ENCODE peak calls at places on chromosomes 7 and 10, in seven cellular contexts. G is IMR-90, U is neuronal stem cell, C is H9, F is H1, I is trophoblast cell, N is mesenchymal stem cell. J is an unnamed sample.

GRCh38 chr7:91876391-91877133 is 3.9 kb downstream of the MTERF1 start:
- DNase-seq in U (no peak), G (peak; percentile 35), C (no peak), F (no peak), I (peak; percentile 34), N (no peak), J (peak; percentile 4)

GRCh38 chr10:117074621-117075020 is 63.4 kb downstream of the VAX1 start:
- DNase-seq in F (no peak), U (no peak), G (no peak), C (peak; percentile 33), N (no peak), I (peak; percentile 14), J (peak; percentile 69)

GRCh38 chr10:34826221-34826620 is 11.1 kb upstream of the PARD3 start:
- DNase-seq in U (no peak), I (no peak), C (peak; percentile 43), F (no peak), G (no peak), N (no peak), J (no peak)

GRCh38 chr10:24313233-24313632 is 104.3 kb downstream of the KIAA1217 start:
- DNase-seq in G (no peak), U (no peak), N (no peak), I (no peak), C (no peak), F (no peak), J (no peak)

GRCh38 chr10:52740913-52741675 is 31.5 kb downstream of the MBL2 start:
- DNase-seq in C (peak; percentile 86), F (peak; percentile 31), I (peak; percentile 74), U (peak; percentile 55), N (peak; percentile 65), G (peak; percentile 17), J (peak; percentile 82)

GRCh38 chr7:156999611-157000046 is 10.8 kb downstream of the MNX1 start:
- DNase-seq in F (no peak), I (no peak), C (no peak), G (no peak), U (no peak), N (no peak), J (no peak)

GRCh38 chr10:24574578-24575155 is 149.0 kb downstream of the ARHGAP21 start:
- DNase-seq in N (no peak), U (no peak), C (no peak), I (no peak), G (no peak), F (no peak), J (no peak)

GRCh38 chr10:120221873-120222485 is 235.0 kb upstream of the PLPP4 start:
- DNase-seq in G (no peak), F (peak; percentile 39), N (peak; percentile 23), I (peak; percentile 87), C (peak; percentile 77), U (no peak), J (peak; percentile 86)

GRCh38 chr7:139613971-139614411 is 90.5 kb downstream of the CLEC2L start:
- DNase-seq in F (peak; percentile 9), I (no peak), N (no peak), U (no peak), G (no peak), C (peak; percentile 56), J (no peak)

GRCh38 chr10:6795571-6795970 is 215.5 kb upstream of the PRKCQ start:
- DNase-seq in I (no peak), C (no peak), G (no peak), F (no peak), N (no peak), U (no peak), J (no peak)

GRCh38 chr7:128030999-128031681 is at the start of gene LRRC4:
- DNase-seq in F (no peak), I (no peak), G (peak; percentile 43), U (peak; percentile 63), C (peak; percentile 63), N (peak; percentile 56), J (peak; percentile 69)

GRCh38 chr7:128031901-128032604 is 816 bp upstream of the LRRC4 start:
- DNase-seq in U (peak; percentile 80), I (no peak), C (peak; percentile 51), F (no peak), N (peak; percentile 94), G (peak; percentile 96), J (peak; percentile 86)

GRCh38 chr7:128034830-128035229 is 3.6 kb upstream of the LRRC4 start:
- DNase-seq in N (no peak), F (no peak), C (no peak), I (no peak), G (no peak), U (no peak), J (no peak)

GRCh38 chr7:128033246-128033645 is 2.0 kb upstream of the LRRC4 start:
- DNase-seq in U (no peak), G (no peak), N (no peak), I (no peak), C (no peak), F (no peak), J (no peak)

GRCh38 chr7:128032605-128033235 is 1.5 kb upstream of the LRRC4 start:
- DNase-seq in N (peak; percentile 34), U (peak; percentile 51), I (no peak), G (peak; percentile 28), F (no peak), C (peak; percentile 47), J (peak; percentile 68)
- H2BK5ac ChIP-seq in N (no peak overlapping the region), U (no peak overlapping the region), I (no peak overlapping the region), G (no peak overlapping the region), F (no peak overlapping the region), C (no peak overlapping the region), J (no peak overlapping the region)

GRCh38 chr10:42930516-42931205 is 146.2 kb upstream of the RET start:
- DNase-seq in I (no peak), F (no peak), C (peak; percentile 10), G (no peak), U (no peak), N (no peak), J (no peak)
- H2BK5ac ChIP-seq in I (no peak overlapping the region), F (no peak overlapping the region), C (no peak overlapping the region), G (no peak overlapping the region), U (no peak overlapping the region), N (no peak overlapping the region), J (no peak overlapping the region)

GRCh38 chr7:149147730-149148653 is 739 bp downstream of the ZNF398 start:
- DNase-seq in G (peak; percentile 51), F (no peak), N (peak; percentile 84), I (peak; percentile 77), U (peak; percentile 59), C (no peak), J (peak; percentile 60)
- H2BK5ac ChIP-seq in G (peak overlapping the region; percentile 62), F (peak overlapping the region; percentile 88), N (no peak overlapping the region), I (peak overlapping the region; percentile 19), U (peak overlapping the region; percentile 0), C (peak overlapping the region; percentile 8), J (no peak overlapping the region)

GRCh38 chr7:3968234-3968633 is 667.2 kb downstream of the SDK1 start:
- DNase-seq in C (no peak), N (no peak), F (no peak), U (no peak), I (no peak), G (no peak), J (no peak)
- H2BK5ac ChIP-seq in C (no peak overlapping the region), N (no peak overlapping the region), F (peak overlapping the region; percentile 63), U (no peak overlapping the region), I (no peak overlapping the region), G (no peak overlapping the region), J (no peak overlapping the region)

GRCh38 chr10:3941676-3942075 is 156.7 kb upstream of the KLF6 start:
- DNase-seq in I (no peak), G (no peak), U (no peak), N (no peak), F (no peak), C (no peak), J (no peak)
- H2BK5ac ChIP-seq in I (no peak overlapping the region), G (no peak overlapping the region), U (no peak overlapping the region), N (no peak overlapping the region), F (no peak overlapping the region), C (no peak overlapping the region), J (no peak overlapping the region)